ENCODE peak calls at places on chromosome 14, in eight cellular contexts. N is AG04450; D is brain microvascular endothelial cell; X is spleen; S is SK-N-SH; Y is CD4-positive, alpha-beta T cell; T is effector memory CD4-positive, alpha-beta T cell; R is tibial artery. G is an unnamed sample.

GRCh38 chr14:42555365-42555764 is 948.7 kb downstream of the LRFN5 start:
- DNase-seq in S (no peak), Y (no peak), N (no peak), T (no peak), D (no peak), R (no peak), X (no peak), G (no peak)

GRCh38 chr14:31024577-31025334 is 693 bp upstream of the AP4S1 start:
- DNase-seq in S (no peak), Y (no peak), N (no peak), R (no peak), X (no peak), D (no peak), T (no peak), G (no peak)

GRCh38 chr14:87994974-87995373 is 2.0 kb upstream of the GALC start:
- DNase-seq in T (peak), X (no peak), S (no peak), D (no peak), R (no peak), Y (no peak), N (no peak), G (no peak)

GRCh38 chr14:100305446-100306255 is 593 bp downstream of the SLC25A29 start:
- DNase-seq in T (peak), D (no peak), Y (peak), N (no peak), X (peak), R (no peak), S (peak), G (no peak)

GRCh38 chr14:28088125-28088524 is 678.5 kb upstream of the FOXG1 start:
- DNase-seq in S (no peak), D (no peak), N (no peak), T (no peak), X (no peak), R (no peak), Y (no peak), G (no peak)

GRCh38 chr14:66143387-66144112 is 342.6 kb upstream of the CCDC196 start:
- DNase-seq in N (no peak), D (no peak), X (no peak), R (no peak), T (no peak), Y (no peak), S (no peak), G (no peak)

GRCh38 chr14:64855732-64856527 is 23.8 kb downstream of the SPTB start:
- DNase-seq in N (no peak), X (no peak), T (no peak), R (no peak), D (no peak), Y (no peak), S (no peak), G (no peak)

GRCh38 chr14:51333901-51334432 is 93.9 kb downstream of the TMX1 start:
- DNase-seq in T (no peak), S (no peak), D (no peak), X (no peak), Y (no peak), R (no peak), N (no peak), G (peak)

GRCh38 chr14:52926994-52927393 is 23.9 kb downstream of the FERMT2 start:
- DNase-seq in T (no peak), Y (no peak), S (no peak), X (no peak), D (no peak), N (no peak), R (no peak), G (no peak)

DNA sequence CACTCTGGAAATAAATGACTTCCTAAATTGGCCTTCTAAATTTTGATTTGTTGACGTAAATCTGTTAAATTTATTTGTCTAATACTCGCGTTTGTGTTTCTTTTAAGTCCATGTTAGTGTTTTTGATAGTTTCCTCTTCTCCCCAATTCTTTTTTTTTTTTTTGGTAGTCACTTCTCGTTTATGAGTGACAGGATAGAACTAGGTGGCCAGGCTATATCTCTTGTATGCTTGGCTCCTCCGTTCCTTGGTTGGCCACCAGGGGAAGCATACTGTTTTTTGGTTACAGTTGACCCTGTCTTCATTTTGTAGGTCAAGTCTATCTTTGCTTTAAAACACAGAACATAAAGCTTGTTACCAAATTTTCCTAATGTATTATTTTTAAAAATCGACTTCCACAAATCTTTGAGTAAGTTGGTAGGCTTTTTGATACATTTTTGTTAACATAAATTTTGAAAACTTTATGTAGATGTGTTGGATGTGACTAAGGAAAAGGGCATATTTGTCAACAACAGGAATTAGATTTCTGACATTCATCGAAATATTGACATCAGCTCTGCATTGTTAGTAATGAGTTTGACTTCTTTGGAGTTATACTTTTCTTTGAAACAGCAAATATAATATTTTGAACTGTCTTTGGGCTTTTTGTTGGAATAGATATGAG is 2.2 kb downstream of the RCOR1 start:
- DNase-seq in R (peak), S (peak), Y (peak), T (peak), D (peak), N (no peak), X (peak), G (no peak)
- H3K27ac ChIP-seq in R (no peak), S (no peak), Y (no peak), T (no peak), D (no peak), N (no peak), X (peak), G (peak)

GRCh38 chr14:91414475-91415342 is 2.9 kb downstream of the CCDC88C start:
- DNase-seq in N (no peak), Y (peak), S (no peak), R (no peak), T (no peak), X (no peak), D (no peak), G (no peak)

GRCh38 chr14:91412939-91413338 is 4.7 kb downstream of the CCDC88C start:
- DNase-seq in S (no peak), D (no peak), R (no peak), T (no peak), Y (no peak), X (no peak), N (no peak), G (no peak)

GRCh38 chr14:91415794-91416743 is 1.6 kb downstream of the CCDC88C start:
- DNase-seq in X (peak), T (peak), S (no peak), N (no peak), R (no peak), D (no peak), Y (peak), G (no peak)

GRCh38 chr14:91410781-91411536 is 6.7 kb downstream of the CCDC88C start:
- DNase-seq in S (no peak), T (no peak), Y (peak), N (no peak), X (peak), R (no peak), D (no peak), G (no peak)

GRCh38 chr14:91413547-91414474 is 3.8 kb downstream of the CCDC88C start:
- DNase-seq in N (no peak), R (no peak), X (peak), S (no peak), D (no peak), Y (peak), T (peak), G (no peak)
- H3K27ac ChIP-seq in N (no peak), R (no peak), X (peak), S (no peak), D (no peak), Y (peak), T (peak), G (no peak)

GRCh38 chr14:102928412-102929348 is 6.2 kb downstream of the AMN start:
- DNase-seq in R (peak), N (no peak), S (no peak), T (peak), Y (peak), D (no peak), X (peak), G (no peak)
- H3K27ac ChIP-seq in R (no peak), N (no peak), S (no peak), T (no peak), Y (no peak), D (no peak), X (no peak), G (peak)

DNA sequence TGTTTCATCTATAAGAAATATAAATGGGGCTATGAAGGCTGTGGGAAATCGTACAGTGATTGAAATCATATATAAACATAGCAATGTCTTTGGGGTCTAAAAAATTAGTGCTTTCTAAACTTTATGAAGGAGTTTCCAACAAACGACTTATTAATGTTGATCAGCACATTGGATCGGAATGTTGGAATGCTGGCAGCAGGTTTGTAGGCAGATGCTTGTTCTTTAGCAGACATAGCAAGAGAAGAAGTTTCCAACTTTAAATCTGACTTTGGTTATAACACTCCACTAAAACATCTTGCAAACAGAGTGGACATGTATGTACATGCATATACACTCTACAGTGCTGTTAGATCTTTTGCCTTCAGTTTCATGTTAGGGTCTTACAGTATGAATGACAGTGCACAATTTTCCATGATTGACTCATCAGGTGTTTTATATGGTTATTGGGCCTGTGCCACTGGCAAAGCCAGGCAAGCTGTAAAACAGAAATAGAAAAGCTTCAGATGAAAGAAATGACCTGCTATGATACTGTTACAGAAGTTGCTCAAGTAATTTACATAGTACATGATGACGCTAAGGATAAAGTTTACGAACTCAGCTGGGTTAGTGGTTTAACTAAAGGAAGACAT is 14.2 kb upstream of the DHRS7 start:
- DNase-seq in X (no peak), Y (no peak), R (no peak), D (no peak), T (no peak), N (peak), S (no peak), G (peak)
- H3K27ac ChIP-seq in X (no peak), Y (no peak), R (no peak), D (no peak), T (no peak), N (peak), S (no peak), G (peak)

DNA sequence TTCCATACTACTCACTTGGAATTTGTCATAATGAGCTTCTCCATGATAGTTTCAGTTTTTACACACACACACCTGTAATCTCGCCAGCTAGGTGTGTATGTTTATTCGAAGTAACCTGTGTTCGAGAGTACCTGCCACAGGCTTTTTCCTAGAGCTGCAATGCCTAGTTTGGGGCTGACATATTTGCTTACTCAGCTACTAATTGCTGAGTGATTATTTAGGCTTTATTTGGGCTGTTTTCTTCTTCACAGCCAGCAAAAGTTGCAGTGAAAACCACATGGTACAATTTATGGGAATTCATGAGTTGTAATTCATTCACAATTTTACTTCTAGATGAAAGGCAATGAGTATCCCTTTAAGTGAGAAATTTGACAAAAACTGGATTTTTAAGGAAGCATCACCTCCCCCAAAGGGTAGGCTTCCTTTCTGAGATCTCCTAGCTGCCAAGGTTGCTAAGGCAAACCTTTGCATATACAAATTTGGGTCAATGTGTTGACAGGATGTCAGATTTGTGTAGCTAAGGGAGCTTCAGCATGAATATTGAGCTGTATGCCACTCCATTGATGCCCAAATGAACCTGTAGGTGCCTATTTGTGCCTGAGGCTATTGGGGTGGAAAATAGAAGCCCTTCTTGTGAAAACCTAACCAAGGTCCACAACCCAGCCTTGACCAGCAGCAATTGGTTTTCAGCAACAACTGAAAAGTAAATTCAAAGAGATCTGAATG is 108.7 kb upstream of the OTX2 start:
- DNase-seq in T (no peak), N (no peak), D (no peak), Y (no peak), S (no peak), R (no peak), X (no peak), G (no peak)
- H3K27ac ChIP-seq in T (no peak), N (no peak), D (no peak), Y (no peak), S (no peak), R (no peak), X (no peak), G (no peak)

GRCh38 chr14:32203928-32204357 is 874 bp upstream of the RNU6-8 start:
- DNase-seq in R (no peak), S (peak), X (peak), D (peak), Y (no peak), T (no peak), N (no peak), G (no peak)
- H3K27ac ChIP-seq in R (peak), S (peak), X (peak), D (no peak), Y (peak), T (peak), N (no peak), G (peak)

GRCh38 chr14:95398630-95399547 is 79.2 kb upstream of the CLMN start:
- DNase-seq in D (no peak), R (peak), T (no peak), X (peak), Y (no peak), N (no peak), S (no peak), G (no peak)
- H3K27ac ChIP-seq in D (no peak), R (no peak), T (no peak), X (no peak), Y (no peak), N (no peak), S (no peak), G (no peak)